ENCODE peak calls at places on chromosome 6, in nine cellular contexts. E, V, A, Z, L, J, Q, W and D are unnamed samples.

GRCh38 chr6:147390909-147391536 is 117.5 kb upstream of the SAMD5 start:
- DNase-seq in Z (peak; percentile 27), E (no peak), L (no peak), V (no peak), A (peak; percentile 25), J (no peak), Q (no peak), W (no peak), D (no peak)

GRCh38 chr6:3389390-3390167 is 67.3 kb downstream of the SLC22A23 start:
- DNase-seq in Q (no peak), V (no peak), W (peak; percentile 72), L (no peak), J (no peak), E (no peak), Z (no peak), A (no peak), D (no peak)

GRCh38 chr6:4322846-4323309 is 187.5 kb upstream of the ECI2 start:
- DNase-seq in W (peak; percentile 35), J (no peak), E (no peak), L (no peak), V (no peak), Z (peak; percentile 50), Q (peak; percentile 27), A (no peak), D (no peak)

GRCh38 chr6:141552463-141552862 is 580.3 kb upstream of the GJE1 start:
- DNase-seq in J (no peak), V (no peak), L (no peak), E (no peak), Z (peak; percentile 71), A (peak; percentile 5), Q (no peak), W (peak; percentile 94), D (peak; percentile 12)

GRCh38 chr6:165417298-165417865 is 108.0 kb upstream of the C6orf118 start:
- DNase-seq in A (no peak), Q (no peak), V (no peak), W (no peak), E (no peak), J (no peak), L (no peak), Z (no peak), D (no peak)

GRCh38 chr6:24522090-24522820 is 27.5 kb downstream of the ALDH5A1 start:
- DNase-seq in Q (no peak), W (peak; percentile 5), A (peak; percentile 99), V (no peak), L (no peak), Z (no peak), E (no peak), J (no peak), D (no peak)

GRCh38 chr6:30061766-30062458 is 847 bp downstream of the POLR1H start:
- DNase-seq in Z (no peak), J (peak; percentile 60), V (peak; percentile 28), A (peak; percentile 57), Q (peak; percentile 45), W (peak; percentile 48), L (no peak), E (peak; percentile 12), D (peak; percentile 32)

GRCh38 chr6:25165181-25165580 is 114.0 kb upstream of the CARMIL1 start:
- DNase-seq in V (no peak), W (no peak), Z (no peak), E (no peak), J (no peak), Q (no peak), L (no peak), A (no peak), D (no peak)

GRCh38 chr6:22024973-22025467 is 271.8 kb downstream of the PRL start:
- DNase-seq in J (no peak), L (no peak), E (no peak), V (no peak), A (peak; percentile 11), Z (no peak), Q (no peak), W (no peak), D (no peak)

GRCh38 chr6:38871745-38872568 is 156.8 kb downstream of the DNAH8 start:
- DNase-seq in V (peak; percentile 61), A (peak; percentile 44), L (no peak), J (peak; percentile 46), W (peak; percentile 34), Z (peak; percentile 59), Q (peak; percentile 47), E (peak; percentile 33), D (peak; percentile 74)

GRCh38 chr6:163438940-163439335 is 24.4 kb downstream of the QKI start:
- DNase-seq in A (no peak), L (peak; percentile 68), E (no peak), V (peak; percentile 62), Z (no peak), Q (peak; percentile 53), J (peak; percentile 30), W (no peak), D (peak; percentile 30)

GRCh38 chr6:138692058-138692977 is 81.3 kb upstream of the CCDC28A start:
- DNase-seq in Z (peak; percentile 50), E (peak; percentile 66), A (peak; percentile 53), V (peak; percentile 77), Q (peak; percentile 76), W (peak; percentile 55), L (peak; percentile 91), J (peak; percentile 26), D (peak; percentile 75)

GRCh38 chr6:166369741-166370140 is 13.0 kb downstream of the MPC1 start:
- DNase-seq in E (no peak), Q (no peak), V (no peak), J (no peak), L (no peak), W (no peak), A (no peak), Z (no peak), D (no peak)

GRCh38 chr6:142542704-142543233 is 241.0 kb downstream of the ADGRG6 start:
- DNase-seq in W (peak; percentile 67), J (no peak), L (no peak), A (no peak), Q (peak; percentile 25), E (peak; percentile 16), Z (peak; percentile 70), V (peak; percentile 43), D (no peak)

GRCh38 chr6:45896783-45897441 is 118.7 kb downstream of the CLIC5 start:
- DNase-seq in Q (no peak), W (no peak), A (no peak), E (no peak), V (no peak), Z (no peak), L (no peak), J (no peak), D (no peak)

GRCh38 chr6:123830110-123830509 is 26.4 kb downstream of the NKAIN2 start:
- DNase-seq in Z (no peak), Q (no peak), W (no peak), E (no peak), L (no peak), V (no peak), J (no peak), A (no peak), D (no peak)

GRCh38 chr6:132733288-132733687 is 19.4 kb upstream of the VNN1 start:
- DNase-seq in W (no peak), L (no peak), Q (no peak), E (no peak), A (no peak), J (no peak), V (no peak), Z (no peak), D (no peak)

GRCh38 chr6:41682497-41682961 is 44.3 kb downstream of the MDFI start:
- DNase-seq in J (no peak), Q (no peak), E (no peak), Z (no peak), W (no peak), L (no peak), A (no peak), V (peak; percentile 59), D (no peak)

GRCh38 chr6:169177516-169178196 is 76.0 kb downstream of the THBS2 start:
- DNase-seq in Q (no peak), J (no peak), W (no peak), A (no peak), Z (no peak), L (no peak), V (no peak), E (no peak), D (no peak)
- TF ChIP-seq CTCF in Q (no peak), J (no peak), W (no peak), A (no peak), Z (peak; percentile 29), L (no peak), V (no peak), E (no peak), D (no peak)

GRCh38 chr6:137269803-137270202 is 50.6 kb upstream of the IFNGR1 start:
- DNase-seq in Z (no peak), Q (no peak), V (no peak), J (no peak), E (no peak), W (no peak), L (no peak), A (no peak), D (no peak)

GRCh38 chr6:137268911-137269310 is 49.7 kb upstream of the IFNGR1 start:
- DNase-seq in W (no peak), Q (no peak), E (no peak), Z (no peak), J (no peak), L (no peak), A (no peak), V (no peak), D (no peak)

GRCh38 chr6:137272403-137272802 is 53.2 kb upstream of the IFNGR1 start:
- DNase-seq in V (no peak), J (no peak), Z (no peak), W (no peak), Q (no peak), L (no peak), A (no peak), E (no peak), D (no peak)

GRCh38 chr6:137269347-137269746 is 50.2 kb upstream of the IFNGR1 start:
- DNase-seq in Z (no peak), V (no peak), A (no peak), Q (no peak), E (no peak), L (no peak), J (no peak), W (no peak), D (no peak)

GRCh38 chr6:137271245-137272183 is 52.3 kb upstream of the IFNGR1 start:
- DNase-seq in Z (peak; percentile 24), J (no peak), Q (no peak), A (peak; percentile 66), L (no peak), E (peak; percentile 21), V (no peak), W (peak; percentile 41), D (no peak)
- TF ChIP-seq CTCF in Z (peak; percentile 79), J (peak; percentile 95), Q (peak; percentile 81), A (peak; percentile 97), L (peak; percentile 95), E (peak; percentile 70), V (peak; percentile 52), W (peak; percentile 92), D (peak; percentile 42)

GRCh38 chr6:135497412-135498177 is at the start of gene AHI1:
- DNase-seq in E (peak; percentile 93), J (peak; percentile 86), A (peak; percentile 95), Q (peak; percentile 95), W (peak; percentile 88), L (peak; percentile 98), V (peak; percentile 96), Z (peak; percentile 90), D (peak; percentile 84)
- TF ChIP-seq CTCF in E (no peak), J (no peak), A (peak; percentile 13), Q (peak; percentile 60), W (no peak), L (no peak), V (no peak), Z (no peak), D (no peak)

GRCh38 chr6:13814176-13814937 is at the start of gene MCUR1:
- DNase-seq in J (peak; percentile 74), A (peak; percentile 94), Q (peak; percentile 91), L (peak; percentile 94), E (peak; percentile 80), W (peak; percentile 86), V (peak; percentile 87), Z (peak; percentile 69), D (peak; percentile 78)
- TF ChIP-seq CTCF in J (no peak), A (peak; percentile 38), Q (no peak), L (peak; percentile 8), E (no peak), W (peak; percentile 10), V (no peak), Z (no peak), D (no peak)